ENCODE peak calls at places on chromosomes 4 and X, in seven cellular contexts. D is GM10248, L is Peyer's patch, N is cardiac fibroblast, S is epithelial cell of esophagus, G is astrocyte of the spinal cord, C is IMR-90. Z is an unnamed sample.

GRCh38 chrX:13518126-13518525 is 51.3 kb upstream of the EGFL6 start:
- DNase-seq in L (no peak), D (no peak), N (no peak), C (no peak), G (no peak), S (peak; percentile 5), Z (no peak)

GRCh38 chr4:147479817-147480216 is 1.1 kb upstream of the EDNRA start:
- DNase-seq in D (no peak), G (peak; percentile 82), S (peak; percentile 79), C (peak; percentile 47), N (peak; percentile 96), L (no peak), Z (peak; percentile 10)

GRCh38 chrX:18702362-18703195 is 4.9 kb upstream of the PPEF1 start:
- DNase-seq in G (peak; percentile 43), D (no peak), N (peak; percentile 57), C (peak; percentile 70), S (peak; percentile 41), L (no peak), Z (peak; percentile 6)

GRCh38 chr4:73613130-73613529 is 7.1 kb downstream of the RASSF6 start:
- DNase-seq in N (no peak), D (no peak), C (no peak), G (no peak), L (no peak), S (peak; percentile 95), Z (no peak)

GRCh38 chrX:152991123-152991522 is 2.8 kb downstream of the PNMA5 start:
- DNase-seq in C (no peak), N (no peak), G (no peak), D (no peak), L (no peak), S (no peak), Z (no peak)

GRCh38 chr4:158446106-158446505 is 75.6 kb upstream of the RXFP1 start:
- DNase-seq in S (peak; percentile 78), L (no peak), G (no peak), D (no peak), N (peak; percentile 96), C (peak; percentile 79), Z (no peak)

GRCh38 chrX:132086717-132087116 is 41.1 kb downstream of the FRMD7 start:
- DNase-seq in D (no peak), C (no peak), N (peak; percentile 48), S (peak; percentile 48), G (no peak), L (no peak), Z (peak; percentile 1)

GRCh38 chr4:85055558-85055957 is 89.1 kb upstream of the WDFY3 start:
- DNase-seq in C (no peak), D (no peak), N (no peak), G (no peak), S (no peak), L (no peak), Z (no peak)

GRCh38 chr4:3451956-3452355 is 10.2 kb downstream of the HGFAC start:
- DNase-seq in G (peak; percentile 40), D (no peak), S (peak; percentile 64), L (no peak), N (peak; percentile 51), C (peak; percentile 79), Z (peak; percentile 60)

GRCh38 chr4:77465271-77465670 is 140.3 kb upstream of the CXCL13 start:
- DNase-seq in L (no peak), C (no peak), G (peak; percentile 8), S (peak; percentile 50), N (peak; percentile 49), D (peak; percentile 19), Z (peak; percentile 4)

GRCh38 chrX:110454336-110454735 is 95.7 kb downstream of the RTL9 start:
- DNase-seq in C (no peak), G (no peak), S (no peak), D (no peak), N (no peak), L (no peak), Z (no peak)

GRCh38 chr4:142128529-142128928 is 492.1 kb downstream of the IL15 start:
- DNase-seq in D (no peak), N (no peak), G (peak; percentile 54), S (no peak), L (no peak), C (peak; percentile 39), Z (peak; percentile 4)

GRCh38 chrX:23008431-23009099 is 8.8 kb downstream of the DDX53 start:
- DNase-seq in L (no peak), N (peak; percentile 41), D (peak; percentile 6), S (peak; percentile 41), G (peak; percentile 53), C (peak; percentile 39), Z (peak; percentile 40)

GRCh38 chr4:76690091-76690905 is 207.6 kb downstream of the SOWAHB start:
- DNase-seq in N (no peak), G (peak; percentile 18), C (peak; percentile 24), S (peak; percentile 28), L (no peak), D (no peak), Z (peak; percentile 56)

GRCh38 chrX:122475306-122475705 is 708.8 kb upstream of the GRIA3 start:
- DNase-seq in D (no peak), C (no peak), S (peak; percentile 53), L (no peak), G (no peak), N (peak; percentile 29), Z (peak; percentile 2)

GRCh38 chr4:40621592-40622512 is 7.8 kb downstream of the RBM47 start:
- DNase-seq in G (peak; percentile 98), N (peak; percentile 99), C (peak; percentile 98), S (peak; percentile 99), L (peak; percentile 62), D (peak; percentile 56), Z (peak; percentile 89)

GRCh38 chrX:48966796-48967579 is 4.7 kb downstream of the KCND1 start:
- DNase-seq in N (peak; percentile 26), G (peak; percentile 38), C (peak; percentile 55), L (no peak), S (no peak), D (no peak), Z (peak; percentile 29)

GRCh38 chr4:4839471-4839810 is 20.0 kb upstream of the MSX1 start:
- DNase-seq in S (no peak), G (no peak), N (no peak), C (no peak), D (no peak), L (no peak), Z (no peak)

GRCh38 chr4:143202824-143203223 is 18.1 kb downstream of the USP38 start:
- DNase-seq in N (peak; percentile 50), D (no peak), C (no peak), L (no peak), G (peak; percentile 44), S (peak; percentile 26), Z (peak; percentile 30)

GRCh38 chr4:180734753-180735432 is 1508.3 kb upstream of the TENM3 start:
- DNase-seq in S (no peak), L (no peak), D (no peak), G (no peak), C (no peak), N (no peak), Z (no peak)

GRCh38 chr4:186146443-186146842 is 41.9 kb downstream of the FAM149A start:
- DNase-seq in S (no peak), G (no peak), N (no peak), L (no peak), D (no peak), C (no peak), Z (no peak)

DNA sequence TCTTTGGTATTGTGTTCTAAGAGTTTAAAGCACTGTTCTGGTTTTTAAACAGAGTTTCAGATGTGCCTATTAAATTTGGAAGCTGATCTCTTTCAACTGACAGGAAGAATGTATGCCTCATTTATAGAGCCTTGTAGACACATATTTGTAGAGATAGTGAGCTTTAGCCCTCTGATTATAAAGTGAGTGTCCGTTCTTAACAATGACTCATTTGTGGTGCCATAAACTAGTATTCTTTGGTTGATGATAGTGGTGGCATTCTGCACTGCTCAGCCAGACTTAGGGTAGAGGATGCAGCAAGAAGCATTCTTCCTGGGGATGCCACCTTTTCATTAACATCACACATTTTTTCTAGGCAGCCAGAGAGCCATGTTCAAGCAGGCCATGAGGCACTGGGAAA is 121.7 kb downstream of the TLL1 start:
- DNase-seq in L (no peak), S (no peak), N (peak; percentile 22), C (no peak), G (no peak), D (no peak), Z (peak; percentile 73)
- TF ChIP-seq CTCF in L (no peak), S (no peak), N (no peak), C (no peak), G (no peak), D (no peak), Z (no peak)

DNA sequence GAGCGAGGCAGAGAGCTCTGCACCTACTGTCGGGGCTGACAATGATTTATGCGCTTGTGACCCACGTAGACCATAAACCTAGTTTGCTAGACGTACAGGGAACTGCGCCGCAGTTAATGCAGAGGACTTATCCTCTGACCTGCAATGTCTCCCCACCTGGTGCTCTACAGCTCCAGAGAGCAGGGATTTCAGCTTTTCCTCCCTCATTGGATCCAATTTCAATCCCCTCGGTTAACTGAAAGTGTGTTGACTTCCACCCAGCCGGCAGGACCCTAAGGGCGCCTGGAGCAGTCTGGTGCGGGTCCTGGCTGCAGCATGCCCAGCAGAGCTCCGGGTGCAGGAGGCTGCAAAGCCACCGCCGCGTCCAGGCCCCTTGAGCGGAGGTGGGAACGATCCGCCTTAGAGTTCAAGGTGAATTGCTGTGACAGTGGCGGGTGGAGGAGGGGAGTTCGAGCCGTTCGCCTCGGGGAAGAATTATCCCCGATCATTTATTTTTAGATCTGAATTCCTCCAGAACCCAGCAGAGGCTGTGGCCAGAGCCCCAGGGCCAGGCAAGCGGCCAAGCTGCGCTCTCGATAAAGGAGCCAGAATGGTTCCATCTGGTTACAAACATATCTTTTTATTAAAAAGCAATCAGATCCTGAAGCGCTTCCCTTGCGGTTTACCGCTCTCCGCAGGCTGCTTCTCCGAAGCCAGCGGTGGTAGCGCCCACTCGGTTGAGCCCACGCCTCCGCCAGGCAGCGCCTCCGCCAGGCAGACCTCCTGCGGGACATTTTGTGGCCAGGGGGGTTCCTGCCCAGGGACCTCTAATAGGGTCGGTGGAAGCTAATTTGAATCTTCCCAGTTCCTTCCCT is 66.0 kb downstream of the FBXO8 start:
- DNase-seq in L (no peak), G (peak; percentile 83), N (peak; percentile 36), S (no peak), C (peak; percentile 37), D (peak; percentile 15), Z (peak; percentile 52)
- TF ChIP-seq CTCF in L (no peak), G (no peak), N (peak; percentile 12), S (no peak), C (no peak), D (no peak), Z (no peak)

DNA sequence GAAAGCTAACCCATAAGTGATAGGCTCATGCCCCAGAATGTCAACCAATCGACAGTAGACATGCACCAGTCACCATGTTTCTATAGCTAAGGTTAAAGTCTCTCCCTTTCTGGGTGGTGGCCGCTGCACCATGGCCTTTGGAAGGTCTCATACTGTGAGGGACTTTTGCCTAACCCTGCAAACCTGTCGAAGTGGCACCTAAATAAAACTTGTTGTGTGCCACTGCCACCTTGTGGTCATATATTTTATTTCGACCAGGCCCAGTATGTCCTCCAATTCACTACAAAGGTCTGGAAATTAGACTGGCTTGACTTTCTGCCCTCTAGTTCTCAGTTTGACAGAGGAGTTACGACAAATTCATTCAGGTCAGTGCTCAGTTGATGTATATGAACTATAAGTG is 163.1 kb downstream of the SMARCA1 start:
- DNase-seq in C (peak; percentile 40), N (peak; percentile 59), D (peak; percentile 18), G (peak; percentile 48), L (no peak), S (peak; percentile 50), Z (peak; percentile 26)
- TF ChIP-seq CTCF in C (peak; percentile 54), N (peak; percentile 25), D (peak; percentile 41), G (peak; percentile 44), L (peak; percentile 40), S (peak; percentile 44), Z (peak; percentile 75)

DNA sequence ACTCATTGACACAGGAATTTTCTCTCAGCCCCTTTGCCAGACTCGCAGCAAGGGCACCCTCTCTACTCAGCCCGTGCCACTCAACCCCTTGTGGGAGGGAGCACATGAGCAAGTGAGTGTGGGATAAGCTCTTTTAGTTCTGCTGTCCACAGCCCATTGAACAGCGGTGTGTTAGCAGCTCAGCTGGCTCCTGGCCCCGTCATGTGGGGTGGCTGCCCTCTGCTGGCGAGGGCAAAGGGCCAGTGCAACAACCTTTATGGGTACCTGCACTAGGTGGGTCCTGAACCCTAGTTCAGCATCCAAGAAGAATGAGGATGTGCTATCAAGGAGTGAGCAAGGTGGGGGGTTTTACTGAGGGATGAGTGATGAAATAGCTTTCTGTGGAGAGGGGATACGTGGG is 85.0 kb upstream of the ZNF81 start:
- DNase-seq in S (peak; percentile 41), N (peak; percentile 48), G (no peak), D (no peak), L (no peak), C (no peak), Z (peak; percentile 0)
- TF ChIP-seq CTCF in S (peak; percentile 45), N (peak; percentile 53), G (no peak), D (peak; percentile 40), L (peak; percentile 12), C (peak; percentile 23), Z (peak; percentile 62)

Z was measured in HFFc6.